ENCODE peak calls at places on chromosome 21, in four cellular contexts. P, W, U and K are unnamed samples.

GRCh38 chr21:46066843-46067331 is 31.0 kb upstream of the COL6A2 start:
- DNase-seq in P (peak; percentile 46), W (no peak), U (no peak), K (peak; percentile 79)

GRCh38 chr21:41411449-41412089 is 14.5 kb upstream of the MX1 start:
- DNase-seq in P (no peak), W (no peak), U (no peak), K (no peak)

GRCh38 chr21:33801424-33802405 is 113.9 kb downstream of the ATP5PO start:
- DNase-seq in P (peak; percentile 82), W (peak; percentile 81), U (no peak), K (peak; percentile 35)

GRCh38 chr21:44368711-44369446 is 15.5 kb downstream of the TRPM2 start:
- DNase-seq in P (no peak), W (no peak), U (no peak), K (peak; percentile 20)

GRCh38 chr21:42162831-42163510 is 56.0 kb upstream of the ABCG1 start:
- DNase-seq in P (peak; percentile 11), W (no peak), U (peak; percentile 2), K (no peak)

GRCh38 chr21:30194701-30195299 is 21.1 kb downstream of the CLDN8 start:
- DNase-seq in P (peak; percentile 30), W (no peak), U (no peak), K (no peak)

GRCh38 chr21:37845535-37845934 is 70.7 kb downstream of the KCNJ6 start:
- DNase-seq in P (no peak), W (no peak), U (no peak), K (no peak)

GRCh38 chr21:44694776-44695175 is 2.2 kb upstream of the KRTAP10-12 start:
- DNase-seq in P (no peak), W (no peak), U (no peak), K (no peak)

GRCh38 chr21:42120056-42120903 is 49.2 kb downstream of the UMODL1 start:
- DNase-seq in P (no peak), W (no peak), U (no peak), K (no peak)

GRCh38 chr21:35051287-35051818 is 2.3 kb upstream of the RUNX1 start:
- DNase-seq in P (peak; percentile 91), W (no peak), U (peak; percentile 84), K (peak; percentile 90)

GRCh38 chr21:41630249-41630648 is 122.3 kb upstream of the TMPRSS2 start:
- DNase-seq in P (peak; percentile 100), W (peak; percentile 98), U (no peak), K (peak; percentile 92)

GRCh38 chr21:44426663-44427191 is 28.6 kb upstream of the LRRC3 start:
- DNase-seq in P (no peak), W (no peak), U (no peak), K (no peak)

GRCh38 chr21:28442624-28443023 is 550.1 kb downstream of the LTN1 start:
- DNase-seq in P (peak; percentile 89), W (peak; percentile 74), U (no peak), K (peak; percentile 36)